ENCODE peak calls at places on chromosomes 16 and 17, in eight cellular contexts. D, G, Z, K, J, Q, O and R are unnamed samples.

GRCh38 chr17:36498560-36499300 is 12.2 kb downstream of the ZNHIT3 start:
- DNase-seq in K (no peak), O (no peak), Q (no peak), J (peak; percentile 68), D (no peak), Z (no peak), G (peak; percentile 44), R (no peak)

GRCh38 chr16:48687421-48688038 is 77.5 kb upstream of the N4BP1 start:
- DNase-seq in K (peak; percentile 28), Z (peak; percentile 9), Q (peak; percentile 79), G (no peak), O (peak; percentile 53), D (no peak), J (peak; percentile 68), R (peak; percentile 34)

GRCh38 chr17:21345236-21345635 is 30.9 kb upstream of the KCNJ12 start:
- DNase-seq in G (no peak), O (no peak), Z (no peak), J (peak; percentile 52), K (no peak), D (no peak), Q (no peak), R (no peak)

GRCh38 chr16:23398987-23399805 is 53.8 kb downstream of the COG7 start:
- DNase-seq in J (no peak), D (peak; percentile 22), Q (no peak), O (peak; percentile 68), Z (peak; percentile 29), K (no peak), G (peak; percentile 80), R (no peak)

GRCh38 chr17:33551075-33551474 is 258.0 kb upstream of the ASIC2 start:
- DNase-seq in O (no peak), Z (no peak), Q (no peak), G (no peak), K (no peak), J (no peak), D (no peak), R (no peak)

GRCh38 chr16:11603331-11603750 is 16.6 kb upstream of the LITAF start:
- DNase-seq in Q (no peak), K (no peak), O (no peak), J (peak; percentile 59), Z (no peak), G (no peak), D (no peak), R (no peak)

GRCh38 chr17:70095455-70095854 is 20.4 kb downstream of the KCNJ16 start:
- DNase-seq in D (no peak), Z (peak; percentile 45), J (no peak), K (no peak), G (no peak), Q (no peak), O (no peak), R (no peak)

GRCh38 chr16:86512860-86513470 is 2.6 kb downstream of the FOXF1 start:
- DNase-seq in Q (no peak), Z (no peak), G (peak; percentile 80), J (no peak), D (no peak), K (no peak), O (peak; percentile 69), R (no peak)

GRCh38 chr16:58882292-58882691 is 148.2 kb upstream of the GOT2 start:
- DNase-seq in D (no peak), G (no peak), Z (no peak), J (no peak), O (no peak), K (no peak), Q (no peak), R (peak; percentile 11)

GRCh38 chr17:71726320-71726719 is 394.5 kb upstream of the SOX9 start:
- DNase-seq in D (no peak), G (no peak), J (no peak), Z (no peak), K (no peak), O (no peak), Q (no peak), R (no peak)

GRCh38 chr17:73432624-73433190 is 120.9 kb upstream of the CDC42EP4 start:
- DNase-seq in J (no peak), D (no peak), Z (no peak), O (no peak), Q (no peak), G (no peak), K (no peak), R (no peak)

GRCh38 chr17:13725286-13725990 is 123.7 kb upstream of the HS3ST3A1 start:
- DNase-seq in K (no peak), D (no peak), O (no peak), G (no peak), Q (no peak), J (no peak), Z (no peak), R (no peak)

GRCh38 chr16:26118575-26118974 is 426.8 kb downstream of the HS3ST4 start:
- DNase-seq in Z (no peak), G (no peak), O (no peak), K (no peak), J (no peak), D (no peak), Q (no peak), R (no peak)

GRCh38 chr16:14658063-14658462 is 25.3 kb downstream of the BFAR start:
- DNase-seq in Q (peak; percentile 71), Z (no peak), G (no peak), K (no peak), O (no peak), J (no peak), D (no peak), R (peak; percentile 33)

GRCh38 chr16:58651965-58652348 is 22.3 kb upstream of the CNOT1 start:
- DNase-seq in J (no peak), K (no peak), G (no peak), D (no peak), O (no peak), Z (no peak), Q (no peak), R (no peak)

GRCh38 chr16:1183235-1183907 is 30.5 kb downstream of the CACNA1H start:
- DNase-seq in D (no peak), G (peak; percentile 90), O (no peak), Q (no peak), J (peak; percentile 55), K (no peak), Z (no peak), R (no peak)

GRCh38 chr17:58310511-58311428 is 17.8 kb downstream of the TSPOAP1 start:
- DNase-seq in Q (no peak), D (peak; percentile 45), O (peak; percentile 44), Z (no peak), J (peak; percentile 30), K (peak; percentile 19), G (no peak), R (no peak)

GRCh38 chr17:76519048-76519614 is 17.9 kb upstream of the RHBDF2 start:
- DNase-seq in Z (no peak), O (no peak), K (no peak), G (no peak), J (no peak), D (no peak), Q (no peak), R (no peak)

GRCh38 chr17:31309525-31309924 is 4.3 kb downstream of the EVI2B start:
- DNase-seq in O (no peak), Q (no peak), G (no peak), J (no peak), Z (no peak), D (no peak), K (no peak), R (no peak)

GRCh38 chr17:5127910-5128309 is 12.1 kb downstream of the USP6 start:
- DNase-seq in D (no peak), Z (no peak), K (no peak), Q (no peak), G (no peak), J (no peak), O (no peak), R (no peak)
- TF ChIP-seq POLR2AphosphoS5 in D (no peak), Z (no peak), K (no peak), Q (no peak), G (no peak), J (no peak), O (no peak), R (no peak)

GRCh38 chr16:2835638-2836493 is 5.8 kb downstream of the ZG16B start:
- DNase-seq in J (no peak), K (peak; percentile 84), Z (peak; percentile 74), G (no peak), Q (no peak), D (peak; percentile 84), O (no peak), R (no peak)

GRCh38 chr16:2838928-2839327 is 8.8 kb downstream of the ZG16B start:
- DNase-seq in Z (peak; percentile 56), J (peak; percentile 90), G (no peak), O (peak; percentile 82), K (peak; percentile 79), D (no peak), Q (peak; percentile 78), R (peak; percentile 68)

GRCh38 chr16:2834968-2835367 is 4.9 kb downstream of the ZG16B start:
- DNase-seq in K (no peak), G (no peak), D (no peak), Z (no peak), O (no peak), J (no peak), Q (no peak), R (no peak)

GRCh38 chr16:2839650-2840450 is 9.7 kb downstream of the ZG16B start:
- DNase-seq in K (no peak), G (peak; percentile 50), Z (no peak), J (no peak), D (no peak), Q (no peak), O (no peak), R (no peak)

GRCh38 chr16:2836646-2837508 is 6.8 kb downstream of the ZG16B start:
- DNase-seq in Q (no peak), G (no peak), D (no peak), O (no peak), Z (no peak), J (no peak), K (no peak), R (no peak)
- TF ChIP-seq POLR2AphosphoS5 in Q (no peak), G (no peak), D (no peak), O (no peak), Z (no peak), J (no peak), K (no peak), R (no peak)

GRCh38 chr16:31196324-31197088 is 6.1 kb downstream of the PYCARD start:
- DNase-seq in K (no peak), O (no peak), G (no peak), D (no peak), Q (no peak), Z (no peak), J (no peak), R (no peak)
- TF ChIP-seq POLR2AphosphoS5 in K (no peak), O (peak; percentile 95), G (no peak), D (no peak), Q (no peak), Z (no peak), J (no peak), R (peak; percentile 96)

GRCh38 chr17:945672-946071 is 33.9 kb downstream of the NXN start:
- DNase-seq in G (no peak), Z (no peak), J (no peak), K (no peak), O (no peak), D (no peak), Q (no peak), R (no peak)

GRCh38 chr17:949623-950338 is 29.8 kb downstream of the NXN start:
- DNase-seq in Z (no peak), Q (no peak), D (no peak), O (no peak), J (no peak), G (no peak), K (no peak), R (no peak)

GRCh38 chr17:946510-947236 is 32.9 kb downstream of the NXN start:
- DNase-seq in O (no peak), Z (no peak), G (no peak), J (no peak), D (no peak), K (no peak), Q (no peak), R (no peak)

GRCh38 chr17:951388-952132 is 28.0 kb downstream of the NXN start:
- DNase-seq in D (no peak), G (peak; percentile 85), Z (peak; percentile 50), J (no peak), O (peak; percentile 77), K (no peak), Q (no peak), R (no peak)

GRCh38 chr17:948284-948852 is 31.2 kb downstream of the NXN start:
- DNase-seq in K (no peak), J (no peak), D (no peak), G (peak; percentile 83), O (no peak), Z (peak; percentile 65), Q (no peak), R (no peak)
- TF ChIP-seq POLR2AphosphoS5 in K (no peak), J (no peak), D (no peak), G (no peak), O (no peak), Z (no peak), Q (no peak), R (no peak)